ENCODE peak calls at places on chromosomes 5 and 9, in seven cellular contexts. U is activated T-helper 1 cell treated with anti-CD3 and anti-CD28 coated beads, Interleukin-2, amount 50 U/mL, for 16 hours; F is effector memory CD8-positive, alpha-beta T cell; V is mucosa of descending colon; P is NCI-H1417; O is CD4-positive, alpha-beta memory T cell; M is NCI-H1105. B is an unnamed sample.

GRCh38 chr9:18459958-18460584 is 13.9 kb upstream of the ADAMTSL1 start:
- DNase-seq in U (no peak), F (no peak), V (no peak), P (no peak), O (no peak), M (no peak), B (no peak)

GRCh38 chr9:131405429-131405828 is 11.5 kb downstream of the PRRC2B start:
- DNase-seq in U (no peak), F (peak; percentile 30), V (no peak), P (no peak), O (no peak), M (no peak), B (no peak)

GRCh38 chr5:82815871-82816270 is 261.3 kb downstream of the TMEM167A start:
- DNase-seq in U (no peak), F (no peak), V (no peak), P (no peak), O (no peak), M (no peak), B (no peak)

GRCh38 chr9:5587024-5587423 is 41.9 kb upstream of the RIC1 start:
- DNase-seq in U (peak; percentile 16), F (no peak), V (no peak), P (no peak), O (no peak), M (no peak), B (no peak)

GRCh38 chr5:37226377-37226776 is 22.8 kb downstream of the CPLANE1 start:
- DNase-seq in U (no peak), F (no peak), V (no peak), P (no peak), O (no peak), M (no peak), B (no peak)

GRCh38 chr5:148237795-148238194 is 530 bp upstream of the MARCOL start:
- DNase-seq in U (no peak), F (no peak), V (no peak), P (no peak), O (no peak), M (no peak), B (no peak)

GRCh38 chr5:115136294-115136693 is 33.4 kb downstream of the TRIM36 start:
- DNase-seq in U (no peak), F (no peak), V (no peak), P (no peak), O (no peak), M (no peak), B (no peak)

GRCh38 chr5:147439253-147439652 is 70.6 kb downstream of the DPYSL3 start:
- DNase-seq in U (no peak), F (no peak), V (no peak), P (no peak), O (no peak), M (no peak), B (no peak)

B was measured in lower lobe of right lung.